ENCODE peak calls at places on chromosomes 13 and 19, in six cellular contexts. O is heart right ventricle; W is CD8-positive, alpha-beta memory T cell; Z is small intestine; D is astrocyte; R is heart left ventricle. J is an unnamed sample. For H3K27me3, the result is how much of the 10 kb centered on the place peaks cover.

GRCh38 chr19:33524024-33524664 is 2.6 kb upstream of the PEPD start:
- DNase-seq in W (no peak), Z (no peak), D (no peak), O (no peak), R (peak), J (no peak)

GRCh38 chr19:57572415-57572947 is 6.2 kb downstream of the ZNF416 start:
- DNase-seq in R (no peak), O (no peak), Z (no peak), D (no peak), W (no peak), J (no peak)

GRCh38 chr13:24075137-24075975 is 85.2 kb upstream of the SPATA13 start:
- DNase-seq in W (no peak), Z (peak), R (no peak), D (no peak), O (no peak), J (no peak)

GRCh38 chr13:90447735-90448103 is 899.8 kb upstream of the MIR17HG start:
- DNase-seq in D (peak), O (no peak), Z (no peak), R (no peak), W (no peak), J (no peak)

GRCh38 chr13:107716241-107716640 is 499.1 kb downstream of the LIG4 start:
- DNase-seq in O (no peak), R (no peak), Z (no peak), D (no peak), W (no peak), J (no peak)

GRCh38 chr13:26529441-26529840 is 28.0 kb upstream of the WASF3 start:
- DNase-seq in O (peak), Z (peak), D (peak), R (peak), W (no peak), J (peak)

GRCh38 chr13:24036115-24036514 is 124.4 kb upstream of the SPATA13 start:
- DNase-seq in Z (no peak), R (no peak), O (no peak), W (no peak), D (peak), J (no peak)

GRCh38 chr19:343941-344624 is 513 bp downstream of the MIER2 start:
- DNase-seq in R (no peak), O (no peak), Z (peak), W (no peak), D (no peak), J (peak)

GRCh38 chr13:71625183-71625582 is 241.8 kb downstream of the DACH1 start:
- DNase-seq in Z (no peak), O (no peak), W (no peak), R (no peak), D (peak), J (no peak)

GRCh38 chr19:18795540-18795939 is 4.4 kb upstream of the COMP start:
- DNase-seq in R (no peak), Z (no peak), W (no peak), D (peak), O (no peak), J (no peak)

GRCh38 chr13:33296793-33297425 is 11.4 kb upstream of the STARD13 start:
- DNase-seq in Z (peak), O (no peak), W (no peak), D (peak), R (no peak), J (no peak)

GRCh38 chr19:33487901-33488817 is 33.4 kb downstream of the PEPD start:
- DNase-seq in O (no peak), R (no peak), Z (no peak), D (no peak), W (no peak), J (no peak)

GRCh38 chr19:1945899-1946298 is 4.9 kb downstream of the CSNK1G2 start:
- DNase-seq in W (no peak), R (no peak), D (no peak), O (peak), Z (no peak), J (peak)

GRCh38 chr13:30816733-30817132 is 81.4 kb downstream of the ALOX5AP start:
- DNase-seq in D (no peak), R (no peak), Z (no peak), O (no peak), W (no peak), J (no peak)

GRCh38 chr13:37118002-37118401 is 12.5 kb upstream of the CSNK1A1L start:
- DNase-seq in R (peak), D (no peak), O (peak), W (no peak), Z (no peak), J (no peak)

GRCh38 chr13:44930907-44931676 is 58.2 kb downstream of the NUFIP1 start:
- DNase-seq in O (no peak), Z (no peak), R (no peak), W (no peak), D (peak), J (no peak)

GRCh38 chr19:27777726-27778125 is 1435.2 kb downstream of the UQCRFS1 start:
- DNase-seq in R (no peak), O (no peak), W (no peak), D (no peak), Z (no peak), J (peak)

GRCh38 chr19:31674503-31675186 is 325.4 kb upstream of the TSHZ3 start:
- DNase-seq in Z (no peak), D (peak), R (no peak), O (no peak), W (no peak), J (no peak)

GRCh38 chr19:19087676-19088075 is 23.9 kb downstream of the SLC25A42 start:
- DNase-seq in R (no peak), Z (no peak), W (no peak), D (no peak), O (no peak), J (no peak)

GRCh38 chr13:51806571-51806970 is 2.6 kb upstream of the DHRS12 start:
- DNase-seq in W (no peak), D (peak), Z (peak), O (peak), R (no peak), J (no peak)

GRCh38 chr19:9869008-9869617 is 34.0 kb downstream of the PIN1 start:
- DNase-seq in R (no peak), O (no peak), W (no peak), D (no peak), Z (no peak), J (no peak)

GRCh38 chr19:1590641-1591397 is 1.8 kb downstream of the MBD3 start:
- DNase-seq in Z (peak), R (no peak), D (no peak), O (no peak), W (no peak), J (no peak)

GRCh38 chr19:18832331-18833140 is 777 bp downstream of the UPF1 start:
- DNase-seq in Z (peak), O (no peak), D (no peak), R (no peak), W (no peak), J (peak)

GRCh38 chr13:106118996-106119395 is 416.5 kb downstream of the EFNB2 start:
- DNase-seq in R (no peak), D (peak), W (no peak), O (no peak), Z (no peak), J (no peak)
- H3K4me3 ChIP-seq in R (no peak), D (no peak), W (no peak), O (no peak), Z (no peak), J (no peak)

GRCh38 chr13:102567857-102568256 is 28.9 kb upstream of the TPP2 start:
- DNase-seq in O (no peak), R (no peak), Z (no peak), W (no peak), D (no peak), J (no peak)
- H3K27ac ChIP-seq in O (no peak), R (no peak), Z (no peak), W (no peak), D (no peak), J (no peak)

DNA sequence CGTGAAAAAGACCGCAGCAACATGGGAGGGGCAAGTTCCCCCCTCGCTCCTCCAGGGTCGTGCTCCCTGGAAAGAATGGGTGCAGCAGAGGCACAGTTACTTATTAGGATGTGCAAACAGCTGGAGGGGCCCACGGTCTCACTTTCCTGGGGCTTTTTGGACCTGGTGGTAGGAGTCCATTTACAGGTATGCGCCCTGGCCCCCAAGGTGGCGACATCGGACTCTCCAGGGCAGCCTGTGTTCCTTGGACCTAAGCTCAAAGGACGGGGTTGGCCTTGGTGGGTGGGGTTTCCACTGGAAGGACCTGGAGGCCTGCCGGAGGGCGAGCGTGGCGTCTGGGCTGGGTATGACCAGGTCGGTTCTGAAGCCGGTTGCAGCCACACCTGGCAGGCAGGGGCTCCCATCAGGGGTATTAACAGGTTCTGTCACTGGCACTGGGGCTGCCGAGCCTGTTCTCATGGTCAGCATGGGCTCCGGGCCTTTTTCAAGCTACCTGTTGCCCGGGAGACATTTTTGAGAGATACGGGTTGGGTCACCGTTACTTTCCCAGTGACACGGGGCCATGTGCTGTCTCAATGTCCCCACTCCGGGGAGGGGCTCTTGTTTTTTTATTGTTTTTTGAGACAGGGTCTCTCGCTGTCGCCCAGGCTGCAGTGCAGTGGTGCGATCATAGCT is 5.9 kb downstream of the ZFR2 start:
- DNase-seq in O (no peak), Z (peak), D (no peak), W (no peak), R (no peak), J (no peak)
- H3K27me3 ChIP-seq in O (under half), Z (under half), D (under half), W (under half), R (under half), J (under half)

DNA sequence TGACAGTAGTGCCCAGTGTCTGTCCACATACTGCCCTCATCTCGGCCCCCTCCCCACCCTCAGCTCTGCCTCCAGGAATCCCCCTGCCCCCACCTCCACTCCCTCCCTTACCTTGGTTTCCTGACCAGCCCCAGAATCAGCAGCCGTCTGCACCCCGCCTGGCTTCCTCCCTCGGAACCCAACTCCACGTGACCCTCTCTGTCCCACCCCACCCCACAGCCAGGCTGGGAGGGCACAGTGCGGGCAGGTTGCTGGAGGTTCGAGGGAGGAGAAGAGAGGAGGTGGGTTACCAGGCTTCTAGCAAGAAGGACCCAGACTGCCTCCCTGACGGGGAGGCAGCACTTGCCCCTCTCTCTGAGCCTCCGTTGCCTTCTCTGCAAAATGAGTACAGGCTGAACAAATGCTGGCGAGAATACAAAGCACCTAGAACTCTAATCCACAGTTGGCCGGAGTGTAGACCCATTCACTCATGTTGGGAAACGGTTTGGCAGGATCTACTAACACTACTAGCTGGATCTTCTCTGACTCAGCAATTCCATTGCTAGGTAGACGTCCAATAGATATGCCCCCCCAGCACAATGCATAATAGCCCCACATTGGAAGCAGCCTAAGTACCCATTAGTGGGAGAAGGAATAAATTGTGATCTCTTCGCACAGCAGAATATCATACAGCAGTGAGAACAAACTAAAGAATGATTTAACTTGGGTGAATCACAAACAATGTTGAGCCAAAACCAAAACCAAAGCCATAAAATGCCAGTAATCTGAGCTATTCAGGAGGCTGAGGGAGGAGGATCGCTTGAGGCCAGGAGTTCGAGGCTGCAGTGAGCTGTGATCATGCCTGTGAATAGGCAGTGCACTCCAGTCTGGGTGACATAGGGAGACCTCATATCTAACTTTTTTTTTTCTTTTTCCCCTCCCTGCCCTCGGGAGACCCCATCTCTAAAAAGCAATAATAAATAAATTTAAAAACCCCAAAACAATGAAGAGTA is at the start of gene RASAL3:
- DNase-seq in Z (peak), W (peak), R (no peak), D (no peak), O (no peak), J (no peak)
- H3K4me3 ChIP-seq in Z (peak), W (peak), R (no peak), D (no peak), O (peak), J (no peak)

GRCh38 chr13:97372929-97373328 is 61.0 kb upstream of the RAP2A start:
- DNase-seq in O (no peak), D (no peak), R (no peak), W (no peak), Z (no peak), J (no peak)

GRCh38 chr13:97369269-97369893 is 64.6 kb upstream of the RAP2A start:
- DNase-seq in W (peak), O (no peak), D (no peak), Z (peak), R (no peak), J (no peak)

GRCh38 chr13:97367427-97367826 is 66.5 kb upstream of the RAP2A start:
- DNase-seq in O (no peak), R (no peak), D (peak), W (no peak), Z (no peak), J (no peak)

GRCh38 chr13:97367016-97367415 is 67.0 kb upstream of the RAP2A start:
- DNase-seq in O (no peak), W (no peak), R (no peak), Z (no peak), D (peak), J (no peak)

DNA sequence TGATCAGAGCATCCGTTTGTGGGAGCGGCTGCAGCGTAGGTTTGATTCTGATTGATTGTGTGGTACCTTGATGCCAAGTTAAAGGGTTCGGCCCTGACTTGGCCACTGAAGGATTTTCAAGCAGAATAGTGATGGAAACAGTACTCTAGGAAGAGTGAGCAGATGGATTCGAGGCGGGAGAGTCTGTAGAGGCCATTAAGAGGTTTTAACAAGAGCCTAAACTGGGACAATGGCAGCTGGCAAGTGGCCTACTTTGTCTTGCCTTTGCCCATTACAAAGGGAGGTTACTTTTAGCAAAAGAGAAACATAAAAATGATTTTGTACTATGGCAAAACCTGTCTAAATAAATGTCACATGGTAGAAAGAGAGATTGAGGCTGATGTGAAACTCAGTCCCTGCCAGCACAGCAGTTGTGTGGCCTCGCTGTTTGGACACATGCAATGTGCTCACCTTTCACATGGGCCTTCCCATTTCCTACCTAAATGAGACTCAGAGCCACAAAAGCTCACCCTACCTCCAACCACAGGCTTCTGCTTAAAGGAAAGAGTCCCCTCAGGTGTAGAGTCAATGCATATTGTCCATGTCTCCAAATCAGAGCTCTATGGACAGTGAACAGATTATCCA is 62.4 kb upstream of the RAP2A start:
- DNase-seq in Z (no peak), O (no peak), D (no peak), R (no peak), W (no peak), J (no peak)
- H3K27ac ChIP-seq in Z (no peak), O (no peak), D (no peak), R (no peak), W (no peak), J (no peak)

GRCh38 chr19:34994643-34995471 is 5.3 kb upstream of the GRAMD1A start:
- DNase-seq in W (no peak), R (no peak), Z (peak), O (peak), D (no peak), J (no peak)

GRCh38 chr19:34989248-34989797 is 10.8 kb upstream of the GRAMD1A start:
- DNase-seq in R (no peak), Z (no peak), W (no peak), D (no peak), O (no peak), J (no peak)

GRCh38 chr19:34994286-34994642 is 5.9 kb upstream of the GRAMD1A start:
- DNase-seq in R (no peak), Z (no peak), O (no peak), D (no peak), W (no peak), J (no peak)

GRCh38 chr19:34990578-34991192 is 9.4 kb upstream of the GRAMD1A start:
- DNase-seq in W (no peak), O (no peak), D (no peak), R (no peak), Z (no peak), J (no peak)

DNA sequence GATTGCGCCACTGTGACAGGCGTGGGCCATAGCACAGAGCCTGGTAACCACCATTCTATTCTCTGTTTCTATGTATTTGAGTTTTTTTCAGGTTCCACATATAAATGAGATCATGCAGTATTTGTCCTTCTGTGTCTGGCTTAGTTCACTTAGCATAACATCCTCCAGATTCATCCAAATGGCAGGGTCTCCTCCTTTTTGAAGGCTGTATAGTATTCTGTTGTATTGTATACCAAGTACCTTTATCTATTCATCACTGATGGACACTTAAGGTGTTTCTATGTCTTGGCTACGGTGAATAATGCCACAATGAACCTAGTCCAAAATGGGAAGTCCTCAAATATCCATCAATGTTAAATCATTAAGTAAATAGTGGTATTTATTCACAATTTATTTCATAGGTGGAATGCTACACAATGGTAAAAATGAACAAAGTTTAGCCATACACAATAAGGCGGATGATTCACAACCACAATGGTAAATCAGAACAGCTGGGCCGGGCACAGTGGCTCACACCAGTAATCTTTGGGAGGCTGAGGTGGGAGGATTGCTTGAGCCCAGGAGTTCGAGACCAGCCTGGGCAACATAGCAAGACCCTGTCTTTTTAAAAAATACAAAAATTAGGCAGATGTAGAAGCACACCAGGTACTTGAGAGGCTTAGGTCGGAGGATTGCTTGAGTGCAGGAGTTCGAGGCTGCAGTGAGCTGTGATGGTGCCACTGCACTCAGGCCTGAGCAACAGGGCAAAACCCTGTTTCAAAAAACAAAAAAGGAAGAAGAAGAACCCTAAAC is 8.4 kb upstream of the GRAMD1A start:
- DNase-seq in O (no peak), R (no peak), D (no peak), W (no peak), Z (no peak), J (no peak)
- H3K27me3 ChIP-seq in O (under half), R (under half), D (under half), W (under half), Z (under half), J (under half)

GRCh38 chr13:48539550-48539949 is 6.7 kb upstream of the RCBTB2 start:
- DNase-seq in Z (no peak), D (no peak), W (no peak), R (peak), O (no peak), J (no peak)
- H3K4me3 ChIP-seq in Z (no peak), D (no peak), W (no peak), R (no peak), O (no peak), J (no peak)

GRCh38 chr13:112783946-112784500 is 94.2 kb downstream of the ATP11A start:
- DNase-seq in O (no peak), Z (no peak), W (no peak), D (no peak), R (no peak), J (no peak)
- H3K27ac ChIP-seq in O (no peak), Z (no peak), W (no peak), D (no peak), R (peak), J (no peak)

GRCh38 chr13:110344320-110344719 is 37.2 kb downstream of the COL4A2 start:
- DNase-seq in O (no peak), Z (no peak), W (no peak), R (no peak), D (no peak), J (peak)

GRCh38 chr13:110347088-110347487 is 40.0 kb downstream of the COL4A2 start:
- DNase-seq in R (no peak), W (no peak), O (no peak), D (no peak), Z (no peak), J (no peak)

GRCh38 chr13:110346661-110347067 is 39.6 kb downstream of the COL4A2 start:
- DNase-seq in D (no peak), R (no peak), O (no peak), W (no peak), Z (peak), J (no peak)

GRCh38 chr13:110345701-110346100 is 38.6 kb downstream of the COL4A2 start:
- DNase-seq in R (no peak), W (no peak), Z (no peak), O (no peak), D (no peak), J (no peak)

DNA sequence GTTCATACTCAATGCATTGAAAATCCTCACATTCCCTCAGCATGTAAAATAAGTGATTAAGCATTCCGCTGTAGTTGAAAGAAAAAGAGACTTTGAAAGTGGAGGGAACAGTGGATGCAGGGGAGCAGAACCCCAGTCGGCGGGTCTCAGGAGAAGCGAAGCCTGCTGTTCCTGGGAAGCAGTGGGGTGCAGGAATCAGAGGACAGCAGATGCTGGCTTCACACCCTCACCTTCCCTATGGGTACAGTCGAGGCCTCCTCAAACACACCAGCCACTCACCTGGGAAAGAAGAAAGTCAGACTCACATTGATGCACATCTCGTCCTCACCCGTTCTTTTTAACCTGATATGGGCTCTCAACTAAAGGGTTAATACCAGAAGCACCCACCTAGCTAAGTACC is 38.2 kb downstream of the COL4A2 start:
- DNase-seq in W (no peak), O (no peak), R (no peak), D (no peak), Z (no peak), J (no peak)
- H3K27me3 ChIP-seq in W (under half), O (under half), R (under half), D (under half), Z (under half), J (under half)

J was measured in WERI-Rb-1.